ENCODE peak calls at places on chromosomes 2 and 18, in eight cellular contexts. J is AG08395; L is GM12865; H is effector memory CD4-positive, alpha-beta T cell; X is stimulated activated CD4-positive, alpha-beta T cell treated with anti-CD3 and anti-CD28 coated beads, Interleukin-2, amount 100 ng/mL, for 48 hours; D is germinal center; A is K562; C is NCI-H1417 treated with DMSO at 0.1 percent for 48 hours. B is an unnamed sample.

GRCh38 chr2:136134126-136134525 is 16.2 kb upstream of the CXCR4 start:
- DNase-seq in J (no peak), L (peak), H (peak), X (no peak), D (no peak), A (no peak), C (no peak), B (no peak)

GRCh38 chr18:2304378-2305175 is 266.7 kb downstream of the METTL4 start:
- DNase-seq in J (no peak), L (no peak), H (no peak), X (no peak), D (no peak), A (no peak), C (no peak), B (no peak)

GRCh38 chr2:85846411-85846810 is 42.4 kb downstream of the ST3GAL5 start:
- DNase-seq in J (peak), L (no peak), H (no peak), X (no peak), D (no peak), A (no peak), C (no peak), B (no peak)

GRCh38 chr2:240230424-240230945 is 90.0 kb upstream of the OTOS start:
- DNase-seq in J (no peak), L (no peak), H (no peak), X (no peak), D (no peak), A (no peak), C (no peak), B (no peak)

GRCh38 chr2:216949685-216950397 is 90.0 kb upstream of the TNP1 start:
- DNase-seq in J (no peak), L (peak), H (no peak), X (no peak), D (no peak), A (no peak), C (no peak), B (no peak)

GRCh38 chr2:219358170-219359075 is 25.9 kb upstream of the RESP18 start:
- DNase-seq in J (no peak), L (no peak), H (no peak), X (no peak), D (no peak), A (peak), C (no peak), B (no peak)

GRCh38 chr2:101474752-101475384 is at the start of gene RFX8:
- DNase-seq in J (peak), L (peak), H (peak), X (peak), D (peak), A (no peak), C (no peak), B (no peak)

GRCh38 chr2:11343626-11344341 is 652 bp downstream of the ROCK2 start:
- DNase-seq in J (peak), L (peak), H (no peak), X (peak), D (peak), A (peak), C (no peak), B (peak)

GRCh38 chr2:127546797-127547196 is 11.3 kb downstream of the MYO7B start:
- DNase-seq in J (no peak), L (no peak), H (no peak), X (no peak), D (no peak), A (no peak), C (no peak), B (no peak)

GRCh38 chr2:64697286-64698023 is 43.7 kb upstream of the SERTAD2 start:
- DNase-seq in J (no peak), L (no peak), H (no peak), X (no peak), D (no peak), A (no peak), C (no peak), B (no peak)

GRCh38 chr2:29014331-29014730 is 33.2 kb downstream of the TOGARAM2 start:
- DNase-seq in J (no peak), L (no peak), H (no peak), X (peak), D (no peak), A (no peak), C (no peak), B (no peak)

B was measured in CMK.